ENCODE peak calls at places on chromosomes 5 and 9, in nine cellular contexts. C, V, L, B, I, X, Y, W and R are unnamed samples.

GRCh38 chr9:71168418-71168817 is 47.0 kb upstream of the TRPM3 start:
- DNase-seq in I (no peak), Y (no peak), W (no peak), V (no peak), B (no peak), C (no peak), X (no peak), L (no peak), R (no peak)

GRCh38 chr5:138635268-138635667 is 60.1 kb upstream of the HSPA9 start:
- DNase-seq in W (no peak), Y (no peak), L (no peak), X (no peak), I (no peak), V (no peak), C (no peak), B (no peak), R (no peak)

GRCh38 chr5:169551146-169551545 is 32.4 kb upstream of the SPDL1 start:
- DNase-seq in I (no peak), B (no peak), W (no peak), Y (no peak), L (no peak), X (no peak), V (no peak), C (no peak), R (no peak)

GRCh38 chr5:162274684-162275083 is 207.1 kb downstream of the GABRG2 start:
- DNase-seq in X (no peak), I (no peak), B (no peak), L (no peak), C (no peak), W (no peak), Y (no peak), V (no peak), R (peak)

GRCh38 chr5:160287378-160288051 is 24.8 kb downstream of the CCNJL start:
- DNase-seq in L (no peak), C (peak), I (no peak), X (peak), B (no peak), W (peak), Y (no peak), V (peak), R (peak)

GRCh38 chr9:69919461-69920061 is 98.9 kb downstream of the CFAP95 start:
- DNase-seq in Y (no peak), C (no peak), X (no peak), V (peak), B (peak), L (peak), W (no peak), I (peak), R (peak)

GRCh38 chr5:65830856-65831255 is 95.5 kb upstream of the ERBIN start:
- DNase-seq in L (no peak), W (no peak), B (no peak), I (no peak), C (no peak), Y (no peak), V (peak), X (no peak), R (no peak)

GRCh38 chr9:83665576-83666200 is 42.1 kb downstream of the UBQLN1 start:
- DNase-seq in Y (no peak), L (no peak), C (no peak), B (no peak), V (no peak), W (no peak), X (no peak), I (peak), R (no peak)

GRCh38 chr5:884345-885126 is 8.1 kb downstream of the BRD9 start:
- DNase-seq in L (no peak), I (no peak), V (peak), Y (no peak), W (no peak), B (no peak), X (no peak), C (no peak), R (peak)

GRCh38 chr5:107809201-107810034 is 138.7 kb upstream of the EFNA5 start:
- DNase-seq in I (no peak), V (no peak), B (no peak), C (no peak), L (peak), X (no peak), W (no peak), Y (no peak), R (peak)

GRCh38 chr5:72238712-72239445 is 81.2 kb downstream of the MRPS27 start:
- DNase-seq in I (no peak), X (no peak), Y (no peak), W (no peak), C (no peak), B (no peak), L (no peak), V (no peak), R (peak)

GRCh38 chr5:38379360-38379827 is 121.0 kb downstream of the EGFLAM start:
- DNase-seq in C (no peak), W (no peak), V (no peak), B (no peak), X (no peak), I (peak), Y (no peak), L (no peak), R (peak)

GRCh38 chr5:59517926-59518585 is 375.5 kb downstream of the PDE4D start:
- DNase-seq in B (no peak), X (no peak), L (peak), I (no peak), V (no peak), W (no peak), C (no peak), Y (no peak), R (no peak)

GRCh38 chr9:101791938-101792337 is 53.5 kb upstream of the GRIN3A start:
- DNase-seq in C (no peak), B (peak), W (no peak), X (no peak), V (peak), L (peak), I (peak), Y (peak), R (peak)

GRCh38 chr9:17437813-17438212 is 141.1 kb upstream of the SH3GL2 start:
- DNase-seq in W (no peak), I (no peak), Y (no peak), V (no peak), X (no peak), L (no peak), B (no peak), C (no peak), R (no peak)

GRCh38 chr5:81856948-81857928 is 106.3 kb upstream of the SSBP2 start:
- DNase-seq in X (peak), C (peak), L (no peak), I (peak), W (peak), V (peak), B (peak), Y (peak), R (peak)

GRCh38 chr9:76090330-76090729 is 199.9 kb downstream of the PCSK5 start:
- DNase-seq in C (no peak), X (no peak), I (no peak), W (no peak), V (no peak), Y (no peak), L (no peak), B (no peak), R (no peak)

GRCh38 chr9:134371731-134372130 is 45.5 kb downstream of the RXRA start:
- DNase-seq in X (peak), I (peak), L (no peak), C (peak), W (peak), B (no peak), Y (peak), V (no peak), R (no peak)

GRCh38 chr5:165508286-165508685 is 2002.9 kb downstream of the MAT2B start:
- DNase-seq in X (no peak), Y (no peak), W (no peak), B (no peak), I (peak), V (no peak), L (no peak), C (no peak), R (no peak)
- H3K4me3 ChIP-seq in X (no peak), Y (no peak), W (no peak), B (no peak), I (no peak), V (no peak), L (no peak), C (no peak), R (no peak)

GRCh38 chr5:142009886-142010285 is 2.9 kb downstream of the GNPDA1 start:
- DNase-seq in B (peak), I (no peak), C (no peak), X (no peak), L (no peak), W (no peak), V (no peak), Y (no peak), R (no peak)
- H3K4me3 ChIP-seq in B (no peak), I (no peak), C (no peak), X (no peak), L (no peak), W (no peak), V (no peak), Y (no peak), R (no peak)

GRCh38 chr5:157447246-157447645 is 12.8 kb upstream of the NIPAL4 start:
- DNase-seq in C (no peak), Y (no peak), I (no peak), V (no peak), L (no peak), W (no peak), X (no peak), B (no peak), R (peak)
- H3K4me3 ChIP-seq in C (no peak), Y (no peak), I (no peak), V (no peak), L (no peak), W (no peak), X (no peak), B (no peak), R (no peak)

GRCh38 chr5:180045889-180046499 is 25.6 kb downstream of the RNF130 start:
- DNase-seq in B (no peak), W (peak), L (no peak), X (no peak), I (no peak), V (no peak), C (no peak), Y (no peak), R (no peak)
- H3K4me3 ChIP-seq in B (no peak), W (no peak), L (no peak), X (no peak), I (no peak), V (no peak), C (no peak), Y (no peak), R (no peak)

DNA sequence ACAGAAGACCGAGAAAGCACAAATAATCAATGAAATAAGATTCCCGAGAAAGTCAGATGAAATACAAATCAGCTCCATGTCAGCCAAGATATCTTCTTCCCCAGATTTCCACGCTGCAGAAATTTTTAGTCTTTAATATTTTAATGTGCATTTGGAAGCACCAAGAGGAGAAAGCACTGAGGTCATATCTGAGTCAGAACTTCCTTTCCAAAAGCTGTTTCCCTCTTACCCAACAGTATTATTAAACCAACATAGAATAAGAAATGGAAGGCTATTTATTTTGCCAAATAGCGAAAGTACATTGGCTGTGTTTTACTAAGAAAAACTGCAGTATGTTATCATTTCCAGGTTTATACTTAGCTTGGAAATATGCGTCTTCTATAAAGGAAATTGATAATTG is 772.1 kb upstream of the CDH9 start:
- DNase-seq in C (no peak), B (no peak), V (no peak), L (no peak), W (no peak), I (no peak), X (no peak), Y (no peak), R (no peak)
- H3K4me3 ChIP-seq in C (no peak), B (no peak), V (no peak), L (no peak), W (no peak), I (no peak), X (no peak), Y (no peak), R (no peak)

DNA sequence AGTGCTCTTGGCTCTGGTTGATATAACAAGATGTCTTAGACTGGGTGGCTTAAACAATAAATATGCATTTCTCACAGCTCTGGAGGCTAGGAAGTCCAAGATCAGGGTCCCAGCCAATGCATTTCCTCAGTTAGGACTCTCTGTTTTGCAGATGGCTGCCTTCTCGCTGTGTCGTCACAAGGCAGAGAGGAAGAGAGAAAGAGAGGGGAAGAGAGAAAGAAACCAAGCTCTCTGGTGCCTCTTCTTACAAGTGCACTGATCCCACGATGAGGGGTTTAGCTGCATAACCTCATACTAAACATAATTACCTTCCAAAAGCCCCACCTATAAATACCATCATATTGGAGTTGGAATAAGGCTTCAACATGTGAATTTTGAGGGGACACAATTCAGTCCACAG is 4.9 kb downstream of the CAMK4 start:
- DNase-seq in C (no peak), B (no peak), W (no peak), X (no peak), I (no peak), L (no peak), Y (no peak), V (no peak), R (no peak)
- H3K4me3 ChIP-seq in C (no peak), B (no peak), W (no peak), X (no peak), I (no peak), L (no peak), Y (no peak), V (no peak), R (no peak)